ENCODE peak calls at places on chromosomes 11 and 22, in seven cellular contexts. One of them, this sample, is unnamed.

GRCh38 chr11:74443071-74443864 is 24.1 kb downstream of the KCNE3 start:
- DNase-seq in heart left ventricle: no peak
- DNase-seq in heart right ventricle: no peak
- DNase-seq in A673: peak
- DNase-seq in CD4-positive, CD25-positive, alpha-beta regulatory T cell: no peak
- DNase-seq in AG04450: no peak
- DNase-seq in CD8-positive, alpha-beta T cell: no peak
- DNase-seq in this sample: no peak

GRCh38 chr11:66510271-66510989 is at the start of gene BBS1:
- DNase-seq in heart left ventricle: peak
- DNase-seq in heart right ventricle: peak
- DNase-seq in A673: peak
- DNase-seq in CD4-positive, CD25-positive, alpha-beta regulatory T cell: peak
- DNase-seq in AG04450: peak
- DNase-seq in CD8-positive, alpha-beta T cell: peak
- DNase-seq in this sample: peak

GRCh38 chr11:7167976-7168740 is 79.4 kb downstream of the RBMXL2 start:
- DNase-seq in heart left ventricle: no peak
- DNase-seq in heart right ventricle: no peak
- DNase-seq in A673: peak
- DNase-seq in CD4-positive, CD25-positive, alpha-beta regulatory T cell: no peak
- DNase-seq in AG04450: no peak
- DNase-seq in CD8-positive, alpha-beta T cell: no peak
- DNase-seq in this sample: no peak

GRCh38 chr11:115476463-115477286 is 27.5 kb downstream of the CADM1 start:
- DNase-seq in heart left ventricle: no peak
- DNase-seq in heart right ventricle: no peak
- DNase-seq in A673: no peak
- DNase-seq in CD4-positive, CD25-positive, alpha-beta regulatory T cell: no peak
- DNase-seq in AG04450: no peak
- DNase-seq in CD8-positive, alpha-beta T cell: no peak
- DNase-seq in this sample: no peak

GRCh38 chr11:117961896-117962295 is 24.3 kb upstream of the IL10RA start:
- DNase-seq in heart left ventricle: no peak
- DNase-seq in heart right ventricle: no peak
- DNase-seq in A673: no peak
- DNase-seq in CD4-positive, CD25-positive, alpha-beta regulatory T cell: no peak
- DNase-seq in AG04450: no peak
- DNase-seq in CD8-positive, alpha-beta T cell: no peak
- DNase-seq in this sample: no peak

GRCh38 chr11:32940865-32941264 is 48.3 kb downstream of the QSER1 start:
- DNase-seq in heart left ventricle: no peak
- DNase-seq in heart right ventricle: no peak
- DNase-seq in A673: no peak
- DNase-seq in CD4-positive, CD25-positive, alpha-beta regulatory T cell: no peak
- DNase-seq in AG04450: no peak
- DNase-seq in CD8-positive, alpha-beta T cell: no peak
- DNase-seq in this sample: no peak

GRCh38 chr11:79264284-79264683 is 176.5 kb downstream of the TENM4 start:
- DNase-seq in heart left ventricle: no peak
- DNase-seq in heart right ventricle: no peak
- DNase-seq in A673: peak
- DNase-seq in CD4-positive, CD25-positive, alpha-beta regulatory T cell: no peak
- DNase-seq in AG04450: no peak
- DNase-seq in CD8-positive, alpha-beta T cell: no peak
- DNase-seq in this sample: no peak

GRCh38 chr11:34926101-34926830 is 9.8 kb downstream of the PDHX start:
- DNase-seq in heart left ventricle: no peak
- DNase-seq in heart right ventricle: no peak
- DNase-seq in A673: peak
- DNase-seq in CD4-positive, CD25-positive, alpha-beta regulatory T cell: peak
- DNase-seq in AG04450: no peak
- DNase-seq in CD8-positive, alpha-beta T cell: no peak
- DNase-seq in this sample: no peak

GRCh38 chr22:30523646-30524489 is 18.4 kb upstream of the SEC14L4 start:
- DNase-seq in heart left ventricle: no peak
- DNase-seq in heart right ventricle: no peak
- DNase-seq in A673: peak
- DNase-seq in CD4-positive, CD25-positive, alpha-beta regulatory T cell: no peak
- DNase-seq in AG04450: no peak
- DNase-seq in CD8-positive, alpha-beta T cell: no peak
- DNase-seq in this sample: no peak

GRCh38 chr11:112877561-112877960 is 83.7 kb upstream of the NCAM1 start:
- DNase-seq in heart left ventricle: no peak
- DNase-seq in heart right ventricle: no peak
- DNase-seq in A673: no peak
- DNase-seq in CD4-positive, CD25-positive, alpha-beta regulatory T cell: no peak
- DNase-seq in AG04450: no peak
- DNase-seq in CD8-positive, alpha-beta T cell: no peak
- DNase-seq in this sample: no peak

GRCh38 chr11:10522921-10523320 is 18.1 kb downstream of the RNF141 start:
- DNase-seq in heart left ventricle: no peak
- DNase-seq in heart right ventricle: no peak
- DNase-seq in A673: no peak
- DNase-seq in CD4-positive, CD25-positive, alpha-beta regulatory T cell: no peak
- DNase-seq in AG04450: no peak
- DNase-seq in CD8-positive, alpha-beta T cell: no peak
- DNase-seq in this sample: no peak

GRCh38 chr11:10529279-10529678 is 11.7 kb downstream of the RNF141 start:
- DNase-seq in heart left ventricle: no peak
- DNase-seq in heart right ventricle: no peak
- DNase-seq in A673: no peak
- DNase-seq in CD4-positive, CD25-positive, alpha-beta regulatory T cell: no peak
- DNase-seq in AG04450: no peak
- DNase-seq in CD8-positive, alpha-beta T cell: no peak
- DNase-seq in this sample: no peak

GRCh38 chr11:10524471-10524870 is 16.5 kb downstream of the RNF141 start:
- DNase-seq in heart left ventricle: no peak
- DNase-seq in heart right ventricle: no peak
- DNase-seq in A673: no peak
- DNase-seq in CD4-positive, CD25-positive, alpha-beta regulatory T cell: no peak
- DNase-seq in AG04450: no peak
- DNase-seq in CD8-positive, alpha-beta T cell: no peak
- DNase-seq in this sample: no peak

GRCh38 chr11:10526974-10527918 is 13.7 kb downstream of the RNF141 start:
- DNase-seq in heart left ventricle: no peak
- DNase-seq in heart right ventricle: no peak
- DNase-seq in A673: no peak
- DNase-seq in CD4-positive, CD25-positive, alpha-beta regulatory T cell: no peak
- DNase-seq in AG04450: no peak
- DNase-seq in CD8-positive, alpha-beta T cell: no peak
- DNase-seq in this sample: no peak

DNA sequence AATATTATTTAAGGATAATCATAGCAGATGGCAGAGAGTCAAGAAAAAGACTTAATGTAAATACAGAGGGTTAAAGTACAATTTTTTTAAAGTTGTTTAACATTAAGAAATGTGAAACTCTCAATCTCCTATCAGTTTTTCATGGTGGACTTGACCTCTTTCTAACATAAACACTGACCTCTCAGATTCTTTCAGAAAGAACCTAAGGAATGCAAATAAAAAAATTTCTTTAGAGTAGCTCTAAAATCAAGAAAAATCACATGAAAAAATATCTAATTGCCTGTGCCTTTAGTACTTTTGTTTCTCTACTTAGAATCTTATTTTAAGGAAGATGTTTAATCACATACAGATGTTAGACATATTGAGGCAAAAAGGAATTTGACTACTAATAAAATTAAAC is 12.9 kb downstream of the RNF141 start:
- DNase-seq in heart left ventricle: no peak
- DNase-seq in heart right ventricle: no peak
- DNase-seq in A673: no peak
- DNase-seq in CD4-positive, CD25-positive, alpha-beta regulatory T cell: no peak
- DNase-seq in AG04450: no peak
- DNase-seq in CD8-positive, alpha-beta T cell: no peak
- DNase-seq in this sample: no peak
- H3K27ac ChIP-seq in heart left ventricle: no peak
- H3K27ac ChIP-seq in heart right ventricle: no peak
- H3K27ac ChIP-seq in A673: no peak
- H3K27ac ChIP-seq in CD4-positive, CD25-positive, alpha-beta regulatory T cell: no peak
- H3K27ac ChIP-seq in AG04450: no peak
- H3K27ac ChIP-seq in CD8-positive, alpha-beta T cell: no peak
- H3K27ac ChIP-seq in this sample: no peak

GRCh38 chr11:114302663-114303062 is 6.5 kb downstream of the NNMT start:
- DNase-seq in heart left ventricle: no peak
- DNase-seq in heart right ventricle: no peak
- DNase-seq in A673: no peak
- DNase-seq in CD4-positive, CD25-positive, alpha-beta regulatory T cell: no peak
- DNase-seq in AG04450: no peak
- DNase-seq in CD8-positive, alpha-beta T cell: no peak
- DNase-seq in this sample: no peak
- H3K4me3 ChIP-seq in heart left ventricle: no peak
- H3K4me3 ChIP-seq in heart right ventricle: no peak
- H3K4me3 ChIP-seq in A673: no peak
- H3K4me3 ChIP-seq in CD4-positive, CD25-positive, alpha-beta regulatory T cell: no peak
- H3K4me3 ChIP-seq in AG04450: no peak
- H3K4me3 ChIP-seq in CD8-positive, alpha-beta T cell: no peak
- H3K4me3 ChIP-seq in this sample: no peak

GRCh38 chr22:46957521-46957920 is 195.1 kb downstream of the TBC1D22A start:
- DNase-seq in heart left ventricle: no peak
- DNase-seq in heart right ventricle: no peak
- DNase-seq in A673: no peak
- DNase-seq in CD4-positive, CD25-positive, alpha-beta regulatory T cell: no peak
- DNase-seq in AG04450: no peak
- DNase-seq in CD8-positive, alpha-beta T cell: no peak
- DNase-seq in this sample: peak

GRCh38 chr22:46956498-46957215 is 194.2 kb downstream of the TBC1D22A start:
- DNase-seq in heart left ventricle: no peak
- DNase-seq in heart right ventricle: no peak
- DNase-seq in A673: no peak
- DNase-seq in CD4-positive, CD25-positive, alpha-beta regulatory T cell: no peak
- DNase-seq in AG04450: no peak
- DNase-seq in CD8-positive, alpha-beta T cell: no peak
- DNase-seq in this sample: peak

GRCh38 chr22:46951326-46951725 is 188.9 kb downstream of the TBC1D22A start:
- DNase-seq in heart left ventricle: no peak
- DNase-seq in heart right ventricle: no peak
- DNase-seq in A673: no peak
- DNase-seq in CD4-positive, CD25-positive, alpha-beta regulatory T cell: no peak
- DNase-seq in AG04450: no peak
- DNase-seq in CD8-positive, alpha-beta T cell: no peak
- DNase-seq in this sample: no peak

GRCh38 chr22:46951973-46952372 is 189.5 kb downstream of the TBC1D22A start:
- DNase-seq in heart left ventricle: no peak
- DNase-seq in heart right ventricle: no peak
- DNase-seq in A673: no peak
- DNase-seq in CD4-positive, CD25-positive, alpha-beta regulatory T cell: no peak
- DNase-seq in AG04450: no peak
- DNase-seq in CD8-positive, alpha-beta T cell: no peak
- DNase-seq in this sample: no peak

DNA sequence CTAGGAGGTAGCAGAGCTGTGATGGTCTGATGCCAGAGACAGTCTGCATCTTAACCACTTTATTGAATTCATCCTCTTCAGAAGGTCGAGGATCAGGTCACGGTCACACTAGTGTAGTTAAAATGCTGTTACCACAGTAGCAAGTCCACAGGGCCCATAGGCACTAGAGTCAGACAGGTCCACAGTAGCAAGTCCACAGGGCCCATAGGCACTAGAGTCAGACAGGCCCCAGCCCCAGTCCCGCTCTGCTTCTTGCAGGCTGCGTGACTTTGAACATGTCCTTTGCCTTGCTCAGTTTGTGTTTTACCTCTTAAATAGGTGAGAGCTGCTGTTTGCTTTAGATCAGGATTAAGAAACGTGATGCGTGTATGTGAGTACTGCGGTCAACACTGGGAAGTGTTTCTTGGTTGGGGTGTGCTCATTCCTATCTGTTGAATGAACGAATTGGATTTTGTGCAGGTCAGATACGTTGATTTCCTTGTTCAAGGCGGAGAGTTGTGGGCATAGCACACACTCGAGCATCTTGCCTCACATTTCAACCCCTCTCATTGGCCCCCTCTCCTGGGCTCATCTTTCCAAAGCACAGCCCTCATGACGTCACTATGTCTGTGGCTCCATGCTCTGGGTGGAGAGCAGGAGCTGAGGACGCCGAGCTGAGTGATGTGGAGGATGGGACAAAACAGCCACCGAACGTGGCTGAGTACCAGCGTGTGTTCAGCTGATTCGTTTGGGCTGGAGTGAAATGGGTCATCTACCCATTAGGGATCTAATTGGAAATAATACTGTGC is 191.7 kb downstream of the TBC1D22A start:
- DNase-seq in heart left ventricle: no peak
- DNase-seq in heart right ventricle: no peak
- DNase-seq in A673: no peak
- DNase-seq in CD4-positive, CD25-positive, alpha-beta regulatory T cell: no peak
- DNase-seq in AG04450: no peak
- DNase-seq in CD8-positive, alpha-beta T cell: no peak
- DNase-seq in this sample: no peak
- H3K27ac ChIP-seq in heart left ventricle: no peak
- H3K27ac ChIP-seq in heart right ventricle: no peak
- H3K27ac ChIP-seq in A673: no peak
- H3K27ac ChIP-seq in CD4-positive, CD25-positive, alpha-beta regulatory T cell: no peak
- H3K27ac ChIP-seq in AG04450: no peak
- H3K27ac ChIP-seq in CD8-positive, alpha-beta T cell: no peak
- H3K27ac ChIP-seq in this sample: no peak

GRCh38 chr22:20130319-20130718 is 1.3 kb upstream of the ZDHHC8 start:
- DNase-seq in heart left ventricle: no peak
- DNase-seq in heart right ventricle: no peak
- DNase-seq in A673: no peak
- DNase-seq in CD4-positive, CD25-positive, alpha-beta regulatory T cell: no peak
- DNase-seq in AG04450: no peak
- DNase-seq in CD8-positive, alpha-beta T cell: no peak
- DNase-seq in this sample: no peak
- H3K4me3 ChIP-seq in heart left ventricle: peak
- H3K4me3 ChIP-seq in heart right ventricle: peak
- H3K4me3 ChIP-seq in A673: peak
- H3K4me3 ChIP-seq in CD4-positive, CD25-positive, alpha-beta regulatory T cell: no peak
- H3K4me3 ChIP-seq in AG04450: no peak
- H3K4me3 ChIP-seq in CD8-positive, alpha-beta T cell: no peak
- H3K4me3 ChIP-seq in this sample: peak

This sample was measured in sigmoid colon.